ENCODE peak calls at places on chromosome 11, in nine cellular contexts. D is HT1080; I is activated CD4-positive, alpha-beta T cell treated with anti-CD3 and anti-CD28 coated beads, Interleukin-2, amount 50 U/mL, for 1 hour; X is stimulated activated CD8-positive, alpha-beta memory T cell treated with anti-CD3 and anti-CD28 coated beads, Interleukin-15, amount 100 ng/mL, for 4 hours; Q is anterior cingulate cortex; R is T follicular helper cell; S is adrenal gland; F is astrocyte of the hippocampus; H is RPMI7951. M is an unnamed sample.

GRCh38 chr11:95599959-95600586 is 189.5 kb downstream of the FAM76B start:
- DNase-seq in D (no peak), I (peak), F (no peak), R (no peak), S (no peak), X (peak), Q (no peak), H (no peak), M (no peak)

GRCh38 chr11:112588252-112588668 is 327.6 kb upstream of the PLET1 start:
- DNase-seq in X (no peak), F (peak), H (peak), I (peak), R (peak), S (peak), Q (no peak), D (peak), M (peak)

GRCh38 chr11:122285444-122285843 is 169.4 kb upstream of the BLID start:
- DNase-seq in I (no peak), X (no peak), R (no peak), D (no peak), F (no peak), S (no peak), H (no peak), Q (no peak), M (no peak)

GRCh38 chr11:33618956-33619355 is 81.7 kb downstream of the C11orf91 start:
- DNase-seq in F (no peak), S (no peak), I (no peak), D (no peak), H (peak), X (no peak), Q (no peak), R (no peak), M (no peak)

GRCh38 chr11:113615773-113616172 is 90.3 kb downstream of the TMPRSS5 start:
- DNase-seq in S (no peak), D (no peak), Q (no peak), F (peak), H (peak), X (no peak), I (no peak), R (no peak), M (no peak)

GRCh38 chr11:64558065-64558745 is 32.8 kb upstream of the SLC22A12 start:
- DNase-seq in F (no peak), H (no peak), Q (no peak), R (no peak), I (no peak), S (no peak), D (no peak), X (no peak), M (no peak)

GRCh38 chr11:12079726-12080556 is 30.4 kb upstream of the MICAL2 start:
- DNase-seq in S (peak), X (no peak), R (no peak), D (peak), F (peak), Q (no peak), H (peak), I (no peak), M (peak)

GRCh38 chr11:5362017-5362625 is 10.8 kb downstream of the OR51B6 start:
- DNase-seq in D (no peak), X (no peak), R (no peak), H (no peak), S (no peak), I (no peak), F (no peak), Q (no peak), M (peak)

M was measured in A172.